ENCODE peak calls at places on chromosomes 6 and 20, in six cellular contexts. N is GM12891, F is GM12892, M is H1, V is breast epithelium, Z is sigmoid colon. H is an unnamed sample.

GRCh38 chr6:24127316-24127715 is 1.3 kb downstream of the NRSN1 start:
- DNase-seq in F (no peak), V (no peak), N (no peak), Z (no peak), M (no peak), H (no peak)

GRCh38 chr6:168088161-168089106 is 9.4 kb upstream of the FRMD1 start:
- DNase-seq in N (no peak), V (no peak), F (no peak), M (no peak), Z (no peak), H (no peak)

GRCh38 chr6:44779130-44779826 is 391.8 kb downstream of the CDC5L start:
- DNase-seq in Z (no peak), F (no peak), N (no peak), V (no peak), M (no peak), H (peak)

GRCh38 chr6:142867988-142868818 is 76.8 kb downstream of the HIVEP2 start:
- DNase-seq in N (no peak), Z (no peak), M (no peak), V (no peak), F (no peak), H (no peak)

GRCh38 chr6:109118955-109119354 is 23.6 kb downstream of the CEP57L1 start:
- DNase-seq in Z (no peak), N (no peak), M (no peak), V (no peak), F (no peak), H (no peak)

GRCh38 chr6:137277971-137278602 is 58.9 kb upstream of the IFNGR1 start:
- DNase-seq in F (no peak), Z (no peak), N (no peak), M (no peak), V (no peak), H (no peak)

GRCh38 chr6:34476462-34476861 is 10.6 kb downstream of the PACSIN1 start:
- DNase-seq in N (no peak), Z (no peak), F (no peak), M (no peak), V (no peak), H (no peak)

GRCh38 chr20:53857723-53858236 is 212.6 kb downstream of the BCAS1 start:
- DNase-seq in Z (no peak), N (no peak), M (no peak), F (no peak), V (no peak), H (no peak)

GRCh38 chr6:89834884-89835792 is 5.5 kb downstream of the CASP8AP2 start:
- DNase-seq in F (no peak), V (no peak), M (no peak), Z (no peak), N (no peak), H (no peak)

GRCh38 chr6:35302604-35303218 is 5.1 kb downstream of the DEF6 start:
- DNase-seq in V (no peak), N (peak), F (peak), M (peak), Z (peak), H (no peak)

GRCh38 chr6:107806675-107807074 is 17.4 kb downstream of the SCML4 start:
- DNase-seq in N (no peak), M (peak), F (no peak), Z (no peak), V (no peak), H (peak)

GRCh38 chr6:16674666-16675392 is 86.4 kb downstream of the ATXN1 start:
- DNase-seq in M (no peak), F (no peak), V (no peak), N (no peak), Z (no peak), H (no peak)

GRCh38 chr6:40733770-40734396 is 146.7 kb upstream of the LRFN2 start:
- DNase-seq in N (no peak), V (no peak), F (no peak), M (no peak), Z (no peak), H (no peak)

DNA sequence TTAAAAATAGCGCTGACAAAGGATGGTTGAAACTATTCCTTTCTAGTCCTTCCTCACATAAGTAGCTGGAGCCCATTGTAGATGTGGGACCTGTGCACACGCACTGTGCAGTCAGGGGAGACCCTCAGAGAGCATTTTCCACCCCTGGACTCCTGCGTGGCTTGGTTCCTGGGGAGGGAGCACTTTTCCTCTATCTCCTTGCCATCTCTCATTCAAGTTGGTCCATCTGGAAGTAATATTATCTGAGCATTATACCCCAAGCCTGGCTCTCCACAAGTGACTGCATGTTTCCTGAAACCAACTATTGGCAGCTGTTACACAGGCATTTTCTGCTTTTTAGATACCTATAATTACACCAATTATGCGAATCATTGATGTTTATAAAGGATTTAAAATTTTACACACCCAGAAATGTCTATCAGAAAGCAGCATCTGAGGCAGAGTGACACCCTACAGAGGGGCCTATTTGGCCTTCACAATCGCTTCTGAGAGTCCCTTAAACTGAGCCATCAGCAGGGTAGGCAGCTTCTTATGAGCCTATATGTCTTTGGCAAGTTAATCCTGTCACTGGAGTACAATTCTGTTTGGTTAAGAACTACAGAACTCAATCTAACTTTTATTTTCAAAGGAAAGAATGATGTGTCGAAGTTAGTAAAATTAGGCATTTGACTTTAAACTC is 18.7 kb downstream of the SOX4 start:
- DNase-seq in M (no peak), N (no peak), V (no peak), F (no peak), Z (no peak), H (peak)
- TF ChIP-seq POLR2A in M (no peak), N (no peak), V (no peak), F (no peak), Z (no peak), H (no peak)

GRCh38 chr20:57407541-57407956 is 16.4 kb downstream of the RBM38 start:
- DNase-seq in F (no peak), N (no peak), V (no peak), Z (no peak), M (no peak), H (no peak)
- TF ChIP-seq POLR2AphosphoS5 in F (no peak), N (peak), V (no peak), Z (no peak), M (no peak), H (no peak)

DNA sequence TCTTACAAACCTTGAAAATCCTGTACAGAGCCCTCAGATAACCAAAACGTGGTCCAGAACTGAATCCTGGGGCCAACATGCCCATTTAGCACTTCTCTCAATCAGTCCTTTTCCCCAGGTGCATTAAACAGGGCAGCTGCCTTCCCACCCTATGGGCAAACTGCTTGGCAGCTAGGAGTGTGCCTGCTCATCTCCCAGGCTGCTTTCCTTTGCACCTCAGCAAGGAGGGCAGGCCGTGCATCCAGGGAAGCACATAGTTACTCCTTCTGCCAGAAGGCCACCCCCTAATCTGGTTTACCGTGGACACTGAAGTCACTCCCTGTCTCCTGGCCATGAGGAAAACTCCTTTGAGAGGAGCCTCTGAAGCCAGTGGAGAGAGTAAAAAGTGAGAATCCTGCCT is 10.0 kb downstream of the PKIG start:
- DNase-seq in V (no peak), M (no peak), N (no peak), Z (no peak), F (no peak), H (no peak)
- TF ChIP-seq POLR2A in V (no peak), M (no peak), N (no peak), Z (no peak), F (no peak), H (no peak)

GRCh38 chr6:3751730-3752537 is 421 bp upstream of the PXDC1 start:
- DNase-seq in V (peak), Z (peak), F (peak), M (peak), N (peak), H (peak)
- TF ChIP-seq POLR2AphosphoS5 in V (peak), Z (peak), F (no peak), M (no peak), N (no peak), H (peak)

GRCh38 chr20:37185681-37186080 is 6.3 kb upstream of the MROH8 start:
- DNase-seq in M (no peak), N (no peak), V (no peak), F (no peak), Z (no peak), H (no peak)

GRCh38 chr20:37178839-37179670 is at the start of the genes MROH8 and RPN2:
- DNase-seq in N (peak), M (peak), Z (peak), F (peak), V (peak), H (peak)

GRCh38 chr20:37179671-37180524 is 550 bp upstream of the MROH8 start:
- DNase-seq in V (no peak), N (no peak), Z (no peak), F (no peak), M (no peak), H (no peak)
- TF ChIP-seq POLR2A in V (no peak), N (no peak), Z (no peak), F (no peak), M (no peak), H (no peak)

GRCh38 chr6:25179051-25179778 is 100.0 kb upstream of the CARMIL1 start:
- DNase-seq in Z (no peak), M (no peak), F (no peak), V (no peak), N (no peak), H (no peak)
- TF ChIP-seq POLR2AphosphoS5 in Z (peak), M (no peak), F (no peak), V (no peak), N (no peak), H (no peak)

GRCh38 chr20:653110-653589 is at the start of gene SRXN1:
- DNase-seq in V (peak), M (peak), N (peak), F (peak), Z (peak), H (peak)

GRCh38 chr20:652611-653109 is 340 bp downstream of the SRXN1 start:
- DNase-seq in V (no peak), F (no peak), M (no peak), Z (peak), N (no peak), H (no peak)

GRCh38 chr20:654427-654770 is 1.4 kb upstream of the SRXN1 start:
- DNase-seq in M (no peak), V (no peak), F (no peak), N (no peak), Z (no peak), H (no peak)

GRCh38 chr20:651713-652610 is 1.0 kb downstream of the SRXN1 start:
- DNase-seq in N (no peak), M (no peak), Z (no peak), V (no peak), F (no peak), H (no peak)

DNA sequence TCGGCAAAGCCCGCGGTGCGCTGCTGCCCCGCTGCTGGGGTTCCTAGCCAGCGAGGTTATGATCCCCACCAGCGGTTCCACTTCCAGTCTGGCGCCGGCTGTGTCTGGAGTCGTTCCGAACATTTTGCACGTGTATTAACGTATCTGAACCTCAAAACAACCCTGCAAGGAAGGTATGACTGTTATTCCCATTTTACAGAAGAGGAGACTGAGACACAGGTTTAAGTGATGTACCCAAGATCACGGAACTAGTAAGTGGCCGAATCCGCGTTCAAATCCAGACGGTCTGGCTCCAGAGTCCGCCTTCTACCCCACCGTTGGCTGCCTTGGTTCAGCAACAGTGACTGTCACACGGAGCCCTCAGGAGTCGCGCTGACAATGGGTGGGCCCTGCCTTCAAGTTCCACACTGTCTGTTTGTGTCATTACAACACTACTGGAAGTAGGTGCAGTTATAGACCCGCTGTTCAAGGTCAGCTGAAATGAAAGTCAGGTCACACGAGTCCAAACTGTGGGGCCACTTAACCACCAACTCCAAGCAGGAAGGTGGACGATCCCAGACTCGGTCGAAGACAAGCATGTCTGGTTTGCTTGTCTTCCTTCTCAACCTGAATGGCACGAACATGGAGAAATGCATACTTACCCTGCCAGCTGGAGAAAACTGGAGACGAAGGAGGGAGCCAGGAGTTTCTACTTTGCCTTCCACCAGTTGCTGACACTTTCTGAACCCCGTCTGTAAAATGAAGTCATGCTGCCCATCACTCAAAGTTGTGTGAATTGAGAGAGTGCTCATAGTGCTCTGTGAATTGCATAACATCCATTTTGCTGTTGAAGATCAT is 808 bp upstream of the SRXN1 start:
- DNase-seq in Z (no peak), M (no peak), F (no peak), N (no peak), V (no peak), H (no peak)
- TF ChIP-seq POLR2A in Z (no peak), M (no peak), F (no peak), N (no peak), V (no peak), H (no peak)

H was measured in esophagus muscularis mucosa.